ENCODE peak calls at places on chromosomes 7 and 10, in ten cellular contexts. F, N, B, E, S, R, M, P, C and L are unnamed samples.

GRCh38 chr10:97278491-97278989 is 13.9 kb downstream of the ARHGAP19 start:
- DNase-seq in F (peak; percentile 65), N (no peak), B (no peak), E (peak; percentile 44), S (no peak), R (no peak), M (peak; percentile 75), P (no peak), C (no peak), L (peak; percentile 46)

GRCh38 chr7:45215611-45216062 is 58.0 kb downstream of the RAMP3 start:
- DNase-seq in F (no peak), N (no peak), B (no peak), E (no peak), S (no peak), R (no peak), M (no peak), P (no peak), C (no peak), L (no peak)

GRCh38 chr10:49750546-49750945 is 11.6 kb downstream of the OGDHL start:
- DNase-seq in F (no peak), N (no peak), B (no peak), E (peak; percentile 13), S (no peak), R (no peak), M (no peak), P (no peak), C (no peak), L (no peak)

GRCh38 chr7:142811154-142811737 is 40.5 kb downstream of the PRSS2 start:
- DNase-seq in F (peak; percentile 18), N (no peak), B (no peak), E (no peak), S (no peak), R (no peak), M (peak; percentile 48), P (no peak), C (no peak), L (peak; percentile 35)

GRCh38 chr10:23918839-23919238 is 290.1 kb upstream of the KIAA1217 start:
- DNase-seq in F (no peak), N (no peak), B (no peak), E (no peak), S (no peak), R (no peak), M (peak; percentile 31), P (no peak), C (no peak), L (no peak)

GRCh38 chr7:3482147-3482921 is 181.3 kb downstream of the SDK1 start:
- DNase-seq in F (peak; percentile 46), N (no peak), B (no peak), E (no peak), S (no peak), R (no peak), M (peak; percentile 59), P (no peak), C (no peak), L (no peak)

GRCh38 chr7:157088136-157088535 is 50.6 kb upstream of the UBE3C start:
- DNase-seq in F (no peak), N (no peak), B (no peak), E (no peak), S (no peak), R (no peak), M (no peak), P (no peak), C (no peak), L (no peak)

GRCh38 chr7:25314729-25315267 is 86.5 kb upstream of the NPVF start:
- DNase-seq in F (no peak), N (no peak), B (no peak), E (no peak), S (peak; percentile 59), R (no peak), M (peak; percentile 25), P (no peak), C (no peak), L (no peak)

DNA sequence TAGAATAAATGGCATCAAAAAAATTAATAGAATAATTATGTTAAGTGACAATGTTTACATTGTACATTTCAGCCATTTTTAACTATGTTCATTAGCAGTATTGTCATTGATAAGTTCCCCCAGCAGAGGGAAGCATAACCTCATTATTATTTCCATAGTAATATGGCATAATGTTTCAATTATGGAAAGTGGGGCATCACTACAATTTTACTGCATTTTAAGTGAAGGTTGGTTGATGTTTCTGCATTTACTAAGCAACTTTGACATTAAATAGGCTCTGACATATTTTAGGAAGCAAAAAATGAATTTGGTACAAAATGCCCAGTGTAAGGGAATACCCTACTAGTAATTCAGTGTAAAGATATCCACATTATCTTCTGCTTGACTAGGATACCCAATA is 218.3 kb downstream of the SEMA3A start:
- DNase-seq in F (peak; percentile 28), N (no peak), B (no peak), E (peak; percentile 20), S (no peak), R (no peak), M (peak; percentile 50), P (no peak), C (no peak), L (peak; percentile 15)
- TF ChIP-seq CTCF in F (peak; percentile 72), N (peak; percentile 76), B (peak; percentile 84), E (peak; percentile 69), S (peak; percentile 54), R (peak; percentile 73), M (peak; percentile 48), P (peak; percentile 38), C (peak; percentile 65), L (peak; percentile 19)

GRCh38 chr10:79074732-79075131 is 6.0 kb downstream of the ZMIZ1 start:
- DNase-seq in F (no peak), N (peak; percentile 74), B (no peak), E (no peak), S (peak; percentile 79), R (no peak), M (peak; percentile 56), P (no peak), C (peak; percentile 61), L (no peak)

GRCh38 chr10:79071535-79071923 is 2.8 kb downstream of the ZMIZ1 start:
- DNase-seq in F (no peak), N (no peak), B (no peak), E (no peak), S (no peak), R (no peak), M (no peak), P (no peak), C (no peak), L (no peak)

GRCh38 chr10:79072041-79072441 is 3.3 kb downstream of the ZMIZ1 start:
- DNase-seq in F (no peak), N (no peak), B (no peak), E (no peak), S (no peak), R (no peak), M (no peak), P (no peak), C (no peak), L (no peak)

GRCh38 chr10:79073784-79074432 is 5.1 kb downstream of the ZMIZ1 start:
- DNase-seq in F (no peak), N (peak; percentile 79), B (peak; percentile 67), E (no peak), S (peak; percentile 92), R (no peak), M (no peak), P (no peak), C (peak; percentile 66), L (no peak)

DNA sequence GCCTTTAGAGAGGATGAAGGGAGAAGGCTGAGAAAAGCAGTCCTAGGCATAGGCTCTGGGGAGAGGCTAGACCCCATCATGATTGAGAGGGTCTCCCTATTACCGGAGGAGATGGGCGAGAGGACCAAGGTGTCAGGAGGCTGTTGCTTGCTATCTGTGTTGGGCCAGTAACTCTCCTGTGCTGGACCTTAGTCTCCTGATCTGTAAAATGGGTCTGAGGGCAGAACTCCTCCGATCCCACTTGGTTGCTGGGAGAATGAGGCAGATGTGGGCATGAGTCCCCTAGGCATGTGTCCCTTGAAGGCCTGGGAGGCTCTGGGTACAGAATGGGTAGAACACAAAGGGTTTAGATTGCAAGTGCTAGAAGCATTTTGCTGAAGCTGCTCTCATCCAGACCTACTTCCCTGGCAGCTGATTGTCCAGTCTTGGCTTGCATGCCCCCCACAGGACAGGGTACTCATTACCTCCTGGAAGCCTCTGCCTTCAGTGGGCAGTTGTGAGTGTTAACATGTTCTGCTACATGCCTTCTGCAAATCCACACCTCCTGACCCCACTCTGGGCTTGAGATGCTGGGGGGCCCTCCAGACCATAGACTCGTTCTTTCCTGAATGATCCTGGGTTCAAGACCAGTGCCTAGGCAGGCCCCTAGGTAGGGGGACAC is 4.4 kb downstream of the ZMIZ1 start:
- DNase-seq in F (no peak), N (no peak), B (no peak), E (no peak), S (peak; percentile 41), R (no peak), M (no peak), P (no peak), C (no peak), L (no peak)
- TF ChIP-seq CTCF in F (no peak), N (no peak), B (no peak), E (no peak), S (no peak), R (no peak), M (no peak), P (no peak), C (no peak), L (no peak)

DNA sequence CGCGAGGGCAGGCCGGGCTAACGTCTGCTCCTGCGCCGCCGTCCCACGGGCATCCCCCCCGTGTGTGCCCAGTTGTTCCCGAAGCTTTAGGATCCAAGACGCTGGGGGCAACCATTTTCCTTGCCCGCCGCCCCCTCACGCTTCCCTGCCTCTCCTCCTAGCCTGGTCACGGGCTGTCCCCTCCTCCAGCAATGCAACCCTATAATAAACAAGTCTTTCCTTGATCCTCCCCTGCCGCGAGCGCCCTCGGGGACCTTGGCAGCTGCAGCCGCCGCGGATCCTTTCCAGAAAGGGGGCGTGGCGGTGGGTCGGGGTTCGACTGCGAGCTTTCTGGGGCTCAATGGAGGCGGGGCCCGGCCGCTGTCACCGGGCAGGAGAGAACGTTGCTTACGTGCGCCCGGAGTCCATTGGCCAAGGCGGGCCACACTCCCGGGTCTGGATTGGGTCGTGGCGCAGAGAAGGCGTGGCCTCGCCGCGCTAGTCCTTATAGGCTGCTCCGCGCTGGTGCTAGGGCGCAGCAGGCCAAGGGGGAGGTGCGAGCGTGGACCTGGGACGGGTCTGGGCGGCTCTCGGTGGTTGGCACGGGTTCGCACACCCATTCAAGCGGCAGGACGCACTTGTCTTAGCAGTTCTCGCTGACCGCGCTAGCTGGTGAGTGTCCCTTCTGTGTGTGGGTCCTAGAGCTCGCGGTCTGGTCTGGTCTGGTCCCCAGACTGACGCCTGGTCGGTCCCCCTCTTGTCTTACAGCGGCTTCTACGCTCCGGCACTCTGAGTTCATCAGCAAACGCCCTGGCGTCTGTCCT is at the start of gene DDIT4:
- DNase-seq in F (peak; percentile 100), N (peak; percentile 100), B (peak; percentile 100), E (peak; percentile 100), S (peak; percentile 99), R (peak; percentile 94), M (peak; percentile 99), P (peak; percentile 93), C (peak; percentile 100), L (peak; percentile 97)
- TF ChIP-seq CTCF in F (no peak), N (no peak), B (no peak), E (no peak), S (no peak), R (no peak), M (no peak), P (no peak), C (peak; percentile 15), L (no peak)

GRCh38 chr10:42755028-42755451 is 27.6 kb upstream of the BMS1 start:
- DNase-seq in F (no peak), N (no peak), B (peak; percentile 31), E (no peak), S (no peak), R (no peak), M (no peak), P (no peak), C (no peak), L (peak; percentile 41)

GRCh38 chr10:42753507-42754154 is 29.0 kb upstream of the BMS1 start:
- DNase-seq in F (no peak), N (no peak), B (peak; percentile 31), E (no peak), S (peak; percentile 32), R (no peak), M (no peak), P (no peak), C (peak; percentile 51), L (peak; percentile 45)

GRCh38 chr10:42755591-42756093 is 27.0 kb upstream of the BMS1 start:
- DNase-seq in F (no peak), N (no peak), B (no peak), E (no peak), S (no peak), R (no peak), M (no peak), P (no peak), C (no peak), L (no peak)

GRCh38 chr10:42753126-42753506 is 29.5 kb upstream of the BMS1 start:
- DNase-seq in F (peak; percentile 65), N (peak; percentile 87), B (peak; percentile 81), E (peak; percentile 56), S (peak; percentile 88), R (peak; percentile 57), M (peak; percentile 78), P (no peak), C (peak; percentile 76), L (peak; percentile 80)

GRCh38 chr10:42754155-42755027 is 28.2 kb upstream of the BMS1 start:
- DNase-seq in F (peak; percentile 30), N (peak; percentile 71), B (peak; percentile 57), E (peak; percentile 37), S (no peak), R (no peak), M (peak; percentile 21), P (no peak), C (peak; percentile 53), L (peak; percentile 70)
- TF ChIP-seq CTCF in F (no peak), N (peak; percentile 8), B (no peak), E (no peak), S (no peak), R (no peak), M (no peak), P (no peak), C (peak; percentile 10), L (no peak)